ENCODE peak calls at places on chromosome X, in six cellular contexts. R is H9, I is mesenchymal stem cell, K is trophoblast cell, L is IMR-90, J is H1. O is an unnamed sample.

GRCh38 chrX:97987979-97988378 is 1104.3 kb downstream of the RPA4 start:
- DNase-seq in J (no peak), I (no peak), L (no peak), R (no peak), K (no peak), O (no peak)

GRCh38 chrX:21870494-21870893 is 14.7 kb downstream of the YY2 start:
- DNase-seq in J (no peak), K (peak; percentile 18), I (no peak), L (no peak), R (no peak), O (no peak)

GRCh38 chrX:40485427-40485826 is 95.3 kb upstream of the ATP6AP2 start:
- DNase-seq in I (no peak), J (no peak), K (no peak), L (no peak), R (no peak), O (no peak)

GRCh38 chrX:345020-345925 is 26.7 kb upstream of the GTPBP6 start:
- DNase-seq in L (no peak), K (no peak), I (no peak), R (no peak), J (no peak), O (no peak)

GRCh38 chrX:155065035-155065734 is 5.8 kb downstream of the CMC4 start:
- DNase-seq in R (no peak), J (no peak), K (no peak), L (peak; percentile 49), I (peak; percentile 43), O (no peak)

GRCh38 chrX:84873176-84873575 is 130.5 kb upstream of the APOOL start:
- DNase-seq in J (no peak), I (no peak), K (no peak), R (no peak), L (no peak), O (no peak)

GRCh38 chrX:78945186-78945912 is at the start of gene P2RY10:
- DNase-seq in L (no peak), I (no peak), R (no peak), J (no peak), K (no peak), O (no peak)

GRCh38 chrX:115949900-115950822 is 220.4 kb upstream of the AGTR2 start:
- DNase-seq in J (no peak), K (peak; percentile 53), R (peak; percentile 69), I (no peak), L (no peak), O (no peak)

GRCh38 chrX:43316161-43316560 is 339.9 kb upstream of the MAOA start:
- DNase-seq in K (no peak), J (no peak), R (no peak), I (no peak), L (no peak), O (no peak)

GRCh38 chrX:30649859-30650258 is 3.4 kb upstream of the GK start:
- DNase-seq in L (peak; percentile 42), I (no peak), J (no peak), R (no peak), K (no peak), O (no peak)

GRCh38 chrX:12950851-12951589 is 23.9 kb upstream of the TMSB4X start:
- DNase-seq in R (peak; percentile 83), L (no peak), I (no peak), J (no peak), K (peak; percentile 29), O (no peak)

GRCh38 chrX:39854772-39855747 is 242.7 kb downstream of the BCOR start:
- DNase-seq in K (peak; percentile 25), J (no peak), R (no peak), I (peak; percentile 25), L (no peak), O (no peak)

GRCh38 chrX:79147477-79147876 is 3.0 kb downstream of the GPR174 start:
- DNase-seq in J (no peak), K (no peak), R (no peak), L (no peak), I (no peak), O (no peak)

GRCh38 chrX:20361081-20361889 is 94.6 kb upstream of the RPS6KA3 start:
- DNase-seq in I (peak; percentile 52), L (peak; percentile 53), K (peak; percentile 90), J (no peak), R (no peak), O (no peak)

GRCh38 chrX:41164469-41164868 is 79.2 kb downstream of the USP9X start:
- DNase-seq in R (no peak), K (no peak), L (no peak), J (no peak), I (no peak), O (no peak)

GRCh38 chrX:9465380-9466114 is 689 bp downstream of the TBL1X start:
- DNase-seq in L (no peak), J (no peak), I (peak; percentile 18), R (no peak), K (no peak), O (no peak)

GRCh38 chrX:8668797-8669196 is 63.1 kb downstream of the ANOS1 start:
- DNase-seq in I (no peak), R (no peak), L (no peak), J (no peak), K (peak; percentile 10), O (no peak)

GRCh38 chrX:63932907-63933306 is 147.9 kb upstream of the ARHGEF9 start:
- DNase-seq in R (no peak), K (no peak), I (no peak), J (no peak), L (no peak), O (no peak)

DNA sequence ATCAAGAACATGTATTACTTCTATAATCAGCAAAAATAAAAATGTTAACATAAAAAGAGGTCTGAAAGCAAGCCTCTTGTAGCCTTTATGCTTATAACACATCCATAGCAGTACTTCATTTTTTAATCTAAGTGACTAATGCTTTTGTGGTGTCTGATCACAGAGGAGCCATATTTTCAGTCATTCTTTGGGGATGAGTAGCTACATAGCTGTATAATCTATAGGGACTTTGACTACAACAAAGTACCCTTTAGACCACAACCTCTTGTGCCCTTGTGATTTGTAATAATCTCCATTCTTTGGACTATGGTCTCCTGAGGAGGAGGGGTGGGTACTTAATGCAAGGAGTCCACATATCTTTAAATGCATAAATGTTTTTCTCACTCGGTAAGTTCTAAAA is 9.6 kb downstream of the DRP2 start:
- DNase-seq in K (no peak), R (no peak), J (no peak), L (peak; percentile 82), I (peak; percentile 64), O (no peak)
- H4K91ac ChIP-seq in K (no peak overlapping the region), R (no peak overlapping the region), J (no peak overlapping the region), L (no peak overlapping the region), I (no peak overlapping the region), O (no peak overlapping the region)

GRCh38 chrX:2485789-2486345 is 14.9 kb downstream of the DHRSX start:
- DNase-seq in K (no peak), I (no peak), L (no peak), J (no peak), R (no peak), O (no peak)
- H4K91ac ChIP-seq in K (no peak overlapping the region), I (no peak overlapping the region), L (no peak overlapping the region), J (no peak overlapping the region), R (no peak overlapping the region), O (no peak overlapping the region)

DNA sequence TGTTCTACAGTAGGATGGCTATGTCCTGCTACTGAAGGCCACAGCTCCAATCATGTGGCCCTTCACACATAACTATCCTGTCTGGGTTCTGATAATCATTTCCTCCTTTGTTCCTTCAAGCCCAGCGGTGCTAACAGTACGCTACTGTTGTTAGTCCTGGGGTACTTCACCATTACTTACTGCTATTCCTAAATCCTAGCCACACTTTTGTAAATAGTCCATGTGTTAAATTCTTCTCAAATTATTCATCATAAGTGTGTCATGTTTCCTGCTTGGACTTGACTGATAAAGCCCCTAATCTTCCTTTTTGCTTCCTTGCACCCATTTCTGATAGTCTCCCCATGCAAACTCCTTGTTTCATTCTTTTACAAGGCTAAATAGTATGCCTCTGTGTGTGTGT is 332.6 kb downstream of the FGF13 start:
- DNase-seq in J (no peak), I (no peak), R (no peak), L (no peak), K (no peak), O (no peak)
- H4K91ac ChIP-seq in J (no peak overlapping the region), I (no peak overlapping the region), R (no peak overlapping the region), L (no peak overlapping the region), K (no peak overlapping the region), O (no peak overlapping the region)

DNA sequence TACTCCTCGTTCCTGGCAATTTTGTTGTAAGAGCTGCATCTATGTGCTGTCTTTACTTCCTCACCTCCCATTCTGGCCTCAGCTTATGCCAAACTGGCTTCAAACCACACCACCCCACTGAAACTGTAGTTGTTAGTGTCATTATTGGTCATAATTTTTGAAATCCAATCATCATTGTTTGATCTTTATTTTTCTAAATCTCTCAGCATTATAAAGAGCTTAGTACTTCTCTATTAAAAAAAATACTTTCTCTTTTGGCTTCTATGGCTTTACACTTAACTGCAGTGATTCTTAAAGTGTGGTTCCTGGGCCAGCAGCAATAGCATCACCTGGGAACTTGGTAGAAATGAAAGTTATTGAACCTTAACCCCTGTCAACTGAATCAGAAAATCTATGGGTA is 83.5 kb upstream of the GRPR start:
- DNase-seq in L (no peak), J (no peak), K (no peak), R (no peak), I (no peak), O (no peak)
- H4K91ac ChIP-seq in L (no peak overlapping the region), J (peak overlapping the region; percentile 85), K (no peak overlapping the region), R (no peak overlapping the region), I (no peak overlapping the region), O (no peak overlapping the region)

GRCh38 chrX:119736206-119736764 is 22.1 kb upstream of the SOWAHD start:
- DNase-seq in R (no peak), K (peak; percentile 32), J (no peak), I (no peak), L (peak; percentile 9), O (no peak)
- H4K91ac ChIP-seq in R (no peak overlapping the region), K (no peak overlapping the region), J (no peak overlapping the region), I (no peak overlapping the region), L (no peak overlapping the region), O (no peak overlapping the region)

DNA sequence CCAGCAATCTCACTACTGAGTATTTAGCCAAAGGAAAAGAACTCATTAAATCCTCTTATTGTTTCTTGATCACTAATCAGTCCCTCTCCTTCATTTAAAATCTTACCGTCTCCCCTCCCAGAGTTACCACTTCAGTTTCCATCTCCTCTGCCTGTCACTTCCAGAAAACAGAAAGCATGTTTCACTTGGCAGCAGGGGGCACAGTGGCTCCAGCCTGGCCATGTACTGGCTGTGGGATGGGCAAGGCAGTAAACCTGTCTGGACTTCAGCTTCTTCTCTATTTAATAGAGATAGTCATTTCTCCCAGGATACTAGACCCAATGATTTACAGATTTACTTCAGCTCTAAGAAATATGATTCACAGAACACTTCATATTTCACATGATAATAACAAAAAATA is 63.2 kb downstream of the CD40LG start:
- DNase-seq in I (peak; percentile 37), J (no peak), R (peak; percentile 34), K (peak; percentile 32), L (peak; percentile 36), O (no peak)
- H4K91ac ChIP-seq in I (no peak overlapping the region), J (no peak overlapping the region), R (no peak overlapping the region), K (no peak overlapping the region), L (no peak overlapping the region), O (no peak overlapping the region)

GRCh38 chrX:71489540-71489939 is 43.4 kb upstream of the OGT start:
- DNase-seq in J (no peak), L (no peak), K (no peak), I (no peak), R (no peak), O (no peak)
- H4K91ac ChIP-seq in J (no peak overlapping the region), L (no peak overlapping the region), K (no peak overlapping the region), I (no peak overlapping the region), R (no peak overlapping the region), O (no peak overlapping the region)